ENCODE peak calls at places on chromosomes 12 and 14, in five cellular contexts. K, X, N, V and C are unnamed samples.

GRCh38 chr12:120742207-120742536 is 16.5 kb downstream of the ACADS start:
- DNase-seq in N (no peak), V (no peak), K (no peak), X (no peak), C (no peak)

GRCh38 chr14:44771495-44771894 is 190.3 kb downstream of the KLHL28 start:
- DNase-seq in K (no peak), X (no peak), N (no peak), V (no peak), C (no peak)

GRCh38 chr12:6327591-6328041 is 14.3 kb downstream of the TNFRSF1A start:
- DNase-seq in V (no peak), K (no peak), X (no peak), N (no peak), C (no peak)

GRCh38 chr12:69405466-69405865 is 45.9 kb downstream of the YEATS4 start:
- DNase-seq in K (no peak), X (no peak), V (peak; percentile 33), N (no peak), C (peak; percentile 84)

GRCh38 chr12:69275471-69275891 is 36.1 kb downstream of the CPSF6 start:
- DNase-seq in K (no peak), V (no peak), N (peak; percentile 30), X (no peak), C (no peak)

GRCh38 chr12:121888083-121888477 is 510 bp upstream of the PSMD9 start:
- DNase-seq in K (no peak), V (no peak), X (no peak), N (no peak), C (no peak)

GRCh38 chr12:20421338-20421890 is 53.1 kb downstream of the PDE3A start:
- DNase-seq in V (no peak), X (no peak), N (no peak), K (no peak), C (no peak)

GRCh38 chr14:33768458-33768830 is 182.4 kb downstream of the EGLN3 start:
- DNase-seq in X (no peak), V (no peak), K (no peak), N (no peak), C (no peak)

GRCh38 chr12:123393747-123394146 is 9.8 kb downstream of the KMT5A start:
- DNase-seq in V (no peak), N (no peak), K (no peak), X (no peak), C (no peak)

GRCh38 chr14:101123639-101124525 is 220.4 kb upstream of the RTL1 start:
- DNase-seq in X (no peak), N (no peak), V (peak; percentile 6), K (no peak), C (no peak)

GRCh38 chr12:107912421-107913004 is 138.0 kb downstream of the ASCL4 start:
- DNase-seq in N (peak; percentile 1), K (no peak), X (peak; percentile 24), V (no peak), C (peak; percentile 50)

GRCh38 chr14:53493310-53493709 is 340.2 kb upstream of the DDHD1 start:
- DNase-seq in V (no peak), X (no peak), K (no peak), N (no peak), C (no peak)

GRCh38 chr12:62192486-62193250 is 67.5 kb upstream of the USP15 start:
- DNase-seq in N (peak; percentile 69), V (peak; percentile 46), X (peak; percentile 41), K (peak; percentile 20), C (peak; percentile 86)

GRCh38 chr12:120739031-120739762 is 13.6 kb downstream of the ACADS start:
- DNase-seq in K (no peak), X (no peak), V (no peak), N (no peak), C (no peak)

GRCh38 chr12:98446060-98446459 is 69.3 kb upstream of the TMPO start:
- DNase-seq in N (no peak), X (no peak), K (no peak), V (no peak), C (no peak)

GRCh38 chr14:53470351-53471043 is 317.4 kb upstream of the DDHD1 start:
- DNase-seq in V (no peak), K (peak; percentile 29), X (no peak), N (peak; percentile 72), C (peak; percentile 10)

GRCh38 chr12:79344855-79345840 is 345.6 kb downstream of the PAWR start:
- DNase-seq in K (no peak), N (peak; percentile 71), X (no peak), V (no peak), C (peak; percentile 73)

GRCh38 chr12:47757360-47757839 is 1.3 kb downstream of the RAPGEF3 start:
- DNase-seq in X (no peak), K (no peak), V (no peak), N (no peak), C (no peak)

GRCh38 chr12:67456281-67456918 is 187.2 kb downstream of the CAND1 start:
- DNase-seq in V (no peak), K (peak; percentile 30), X (no peak), N (peak; percentile 99), C (peak; percentile 85)

GRCh38 chr14:68576496-68577244 is 216.2 kb downstream of the ZFP36L1 start:
- DNase-seq in K (no peak), V (no peak), X (no peak), N (no peak), C (peak; percentile 44)

GRCh38 chr14:63257299-63257698 is 53.1 kb downstream of the RHOJ start:
- DNase-seq in K (no peak), N (no peak), V (no peak), X (no peak), C (no peak)

GRCh38 chr14:93748208-93749080 is 39.8 kb downstream of the PRIMA1 start:
- DNase-seq in V (no peak), K (peak; percentile 46), N (no peak), X (no peak), C (no peak)

GRCh38 chr12:120528861-120529525 is at the start of gene COQ5:
- DNase-seq in N (peak; percentile 67), V (peak; percentile 92), X (peak; percentile 79), K (peak; percentile 90), C (peak; percentile 90)

GRCh38 chr12:125330645-125331341 is 265.6 kb downstream of the AACS start:
- DNase-seq in N (no peak), V (peak; percentile 37), X (peak; percentile 29), K (peak; percentile 61), C (peak; percentile 51)

GRCh38 chr12:45671254-45671653 is 58.3 kb upstream of the ARID2 start:
- DNase-seq in X (no peak), N (no peak), V (no peak), K (peak; percentile 16), C (no peak)

GRCh38 chr14:52296378-52296777 is 17.7 kb upstream of the PTGER2 start:
- DNase-seq in K (no peak), X (no peak), N (no peak), V (no peak), C (no peak)

GRCh38 chr12:69008510-69008909 is 75.5 kb upstream of the CPM start:
- DNase-seq in V (no peak), K (no peak), N (no peak), X (no peak), C (peak; percentile 93)

GRCh38 chr14:50191499-50191898 is 39.9 kb downstream of the SOS2 start:
- DNase-seq in N (no peak), K (no peak), X (no peak), V (no peak), C (no peak)

GRCh38 chr14:74425525-74426201 is 347 bp downstream of the SYNDIG1L start:
- DNase-seq in K (no peak), V (no peak), X (peak; percentile 40), N (no peak), C (peak; percentile 9)